ENCODE peak calls at places on chromosome 2, in seven cellular contexts. N, U, X, K, M, G and J are unnamed samples.

GRCh38 chr2:204678031-204678430 is 132.8 kb downstream of the PARD3B start:
- DNase-seq in K (no peak), G (no peak), N (no peak), M (no peak), X (no peak), U (no peak), J (no peak)

GRCh38 chr2:164784376-164784775 is 57.2 kb downstream of the COBLL1 start:
- DNase-seq in N (no peak), M (no peak), U (peak; percentile 88), X (no peak), G (no peak), K (peak; percentile 15), J (no peak)

GRCh38 chr2:226638576-226638975 is 161.0 kb downstream of the IRS1 start:
- DNase-seq in N (peak; percentile 77), U (no peak), X (no peak), M (no peak), G (peak; percentile 49), K (no peak), J (no peak)

GRCh38 chr2:53131416-53131815 is 636.2 kb upstream of the CHAC2 start:
- DNase-seq in N (peak; percentile 57), K (no peak), G (peak; percentile 13), U (peak; percentile 22), X (no peak), M (no peak), J (no peak)

GRCh38 chr2:37635359-37636208 is 35.9 kb downstream of the CDC42EP3 start:
- DNase-seq in U (no peak), G (peak; percentile 96), N (peak; percentile 82), X (no peak), M (no peak), K (no peak), J (no peak)

GRCh38 chr2:218879881-218880748 is 537 bp upstream of the WNT10A start:
- DNase-seq in N (no peak), G (no peak), U (no peak), X (peak; percentile 57), M (no peak), K (no peak), J (no peak)

GRCh38 chr2:233250985-233251305 is 528 bp upstream of the ATG16L1 start:
- DNase-seq in N (no peak), M (no peak), G (no peak), U (no peak), X (no peak), K (no peak), J (no peak)

GRCh38 chr2:26892133-26892532 is 44.2 kb downstream of the DPYSL5 start:
- DNase-seq in U (no peak), M (no peak), K (no peak), G (no peak), X (no peak), N (no peak), J (no peak)

GRCh38 chr2:198127627-198128026 is 323.2 kb downstream of the PLCL1 start:
- DNase-seq in X (peak; percentile 38), K (peak; percentile 29), U (peak; percentile 70), G (peak; percentile 58), N (peak; percentile 71), M (peak; percentile 39), J (no peak)

GRCh38 chr2:137937778-137938177 is 26.5 kb upstream of the HNMT start:
- DNase-seq in M (no peak), K (no peak), X (peak; percentile 25), G (no peak), U (peak; percentile 47), N (no peak), J (no peak)

GRCh38 chr2:20702563-20702962 is 35.6 kb downstream of the GDF7 start:
- DNase-seq in U (no peak), G (peak; percentile 58), N (peak; percentile 78), K (no peak), X (no peak), M (no peak), J (no peak)

GRCh38 chr2:23434721-23435121 is 49.7 kb downstream of the KLHL29 start:
- DNase-seq in U (peak; percentile 48), M (peak; percentile 92), G (peak; percentile 96), K (no peak), X (no peak), N (peak; percentile 87), J (no peak)

GRCh38 chr2:200104015-200104414 is 148.6 kb downstream of the MAIP1 start:
- DNase-seq in X (no peak), N (peak; percentile 56), K (no peak), U (peak; percentile 73), M (peak; percentile 45), G (peak; percentile 66), J (no peak)

GRCh38 chr2:99679518-99679917 is 189.7 kb upstream of the REV1 start:
- DNase-seq in N (no peak), G (no peak), K (no peak), X (no peak), M (no peak), U (no peak), J (no peak)

GRCh38 chr2:84894131-84894586 is 11.3 kb upstream of the TMSB10 start:
- DNase-seq in G (no peak), N (no peak), U (peak; percentile 65), X (peak; percentile 73), M (peak; percentile 97), K (no peak), J (peak; percentile 60)

GRCh38 chr2:181904022-181904632 is 12.6 kb downstream of the ITPRID2 start:
- DNase-seq in X (no peak), M (peak; percentile 16), N (peak; percentile 50), K (peak; percentile 9), G (peak; percentile 65), U (peak; percentile 51), J (no peak)

GRCh38 chr2:134163336-134163735 is 90.5 kb upstream of the MGAT5 start:
- DNase-seq in N (no peak), X (no peak), G (no peak), U (no peak), K (no peak), M (no peak), J (no peak)

GRCh38 chr2:134160793-134161504 is 92.9 kb upstream of the MGAT5 start:
- DNase-seq in K (no peak), X (no peak), U (peak; percentile 62), N (peak; percentile 40), G (no peak), M (peak; percentile 75), J (no peak)

GRCh38 chr2:134167015-134167414 is 86.9 kb upstream of the MGAT5 start:
- DNase-seq in U (no peak), N (peak; percentile 70), X (no peak), G (peak; percentile 66), K (no peak), M (no peak), J (no peak)

GRCh38 chr2:134169788-134170187 is 84.1 kb upstream of the MGAT5 start:
- DNase-seq in X (no peak), G (no peak), N (no peak), U (no peak), K (no peak), M (no peak), J (no peak)

GRCh38 chr2:134164306-134164705 is 89.6 kb upstream of the MGAT5 start:
- DNase-seq in G (no peak), M (no peak), X (no peak), N (no peak), K (no peak), U (no peak), J (no peak)
- H3K18ac ChIP-seq in G (no peak overlapping the region), M (no peak overlapping the region), X (no peak overlapping the region), N (no peak overlapping the region), K (no peak overlapping the region), U (no peak overlapping the region), J (no peak overlapping the region)

DNA sequence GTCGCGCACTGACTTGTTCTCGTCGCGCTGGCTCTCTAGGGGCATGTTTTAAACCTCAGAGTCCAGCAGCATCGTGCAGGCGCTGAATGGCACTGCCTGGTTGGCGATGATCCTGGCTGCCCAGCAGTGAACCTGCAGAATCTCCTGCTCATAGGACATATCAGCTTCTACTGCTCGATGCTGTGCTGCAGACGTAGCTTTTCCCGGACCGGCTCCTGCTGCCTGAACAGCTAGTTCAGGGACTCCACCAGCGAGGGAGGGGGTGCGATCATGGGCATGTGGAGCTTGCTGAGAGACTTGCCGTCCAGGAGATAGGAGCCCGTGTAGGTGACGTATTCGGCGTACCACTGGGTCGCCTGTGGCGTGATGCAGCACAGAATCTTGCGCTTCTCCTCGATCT is 890.0 kb upstream of the LRRTM1 start:
- DNase-seq in M (no peak), G (no peak), U (no peak), K (no peak), N (no peak), X (no peak), J (no peak)
- H3K18ac ChIP-seq in M (no peak overlapping the region), G (no peak overlapping the region), U (no peak overlapping the region), K (no peak overlapping the region), N (no peak overlapping the region), X (no peak overlapping the region), J (no peak overlapping the region)

GRCh38 chr2:73841912-73842738 is 13.4 kb downstream of the STAMBP start:
- DNase-seq in X (no peak), M (no peak), K (no peak), N (no peak), U (no peak), G (no peak), J (no peak)
- H3K18ac ChIP-seq in X (no peak overlapping the region), M (no peak overlapping the region), K (no peak overlapping the region), N (no peak overlapping the region), U (no peak overlapping the region), G (no peak overlapping the region), J (no peak overlapping the region)

GRCh38 chr2:193382583-193382982 is 1187.8 kb upstream of the TMEFF2 start:
- DNase-seq in X (peak; percentile 35), U (peak; percentile 89), G (no peak), N (no peak), M (no peak), K (no peak), J (peak; percentile 9)
- H3K18ac ChIP-seq in X (no peak overlapping the region), U (no peak overlapping the region), G (no peak overlapping the region), N (no peak overlapping the region), M (no peak overlapping the region), K (no peak overlapping the region), J (no peak overlapping the region)

GRCh38 chr2:40668435-40668834 is 216.5 kb upstream of the SLC8A1 start:
- DNase-seq in K (no peak), X (no peak), N (peak; percentile 4), U (peak; percentile 11), G (no peak), M (no peak), J (no peak)

GRCh38 chr2:40665493-40666232 is 213.8 kb upstream of the SLC8A1 start:
- DNase-seq in K (no peak), U (peak; percentile 1), M (no peak), X (no peak), G (no peak), N (no peak), J (no peak)

GRCh38 chr2:40666438-40666837 is 214.5 kb upstream of the SLC8A1 start:
- DNase-seq in M (no peak), N (no peak), G (no peak), K (no peak), U (no peak), X (no peak), J (no peak)
- H3K18ac ChIP-seq in M (no peak overlapping the region), N (no peak overlapping the region), G (no peak overlapping the region), K (no peak overlapping the region), U (no peak overlapping the region), X (no peak overlapping the region), J (no peak overlapping the region)

DNA sequence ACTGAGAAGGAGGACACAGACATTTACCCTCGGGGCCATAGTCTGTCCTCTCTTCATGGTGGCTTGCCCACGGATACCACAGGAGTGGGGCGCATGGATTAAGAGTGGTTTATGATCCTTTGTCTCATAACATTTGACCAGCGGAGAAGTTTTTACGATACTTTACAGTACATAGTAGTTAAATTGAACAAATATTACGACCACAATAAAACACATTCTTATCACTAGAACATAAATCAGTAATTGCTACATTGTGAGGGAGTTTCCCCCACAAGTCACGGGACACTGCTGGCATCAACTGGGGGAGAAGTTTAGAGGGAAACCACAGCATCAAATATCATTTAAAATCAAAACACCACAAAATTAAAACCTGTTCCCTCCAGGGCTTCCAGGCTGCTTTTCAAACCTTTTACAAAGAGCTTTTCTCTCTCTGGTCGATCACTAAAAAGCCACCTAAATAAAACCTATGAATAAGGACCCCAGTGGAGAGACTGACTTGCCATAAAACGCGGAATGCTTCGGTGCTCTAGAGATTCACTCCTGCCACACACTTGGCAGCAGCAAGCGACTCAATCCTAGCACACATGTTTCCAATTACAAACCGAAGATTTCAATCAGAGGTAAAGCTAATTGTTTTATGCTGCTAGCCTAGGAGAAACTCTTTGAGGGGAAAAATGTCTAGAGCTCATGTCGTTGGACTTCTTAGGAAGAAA is 173.7 kb upstream of the HNRNPA3 start:
- DNase-seq in N (no peak), M (no peak), U (no peak), X (no peak), K (no peak), G (no peak), J (no peak)
- H3K18ac ChIP-seq in N (no peak overlapping the region), M (no peak overlapping the region), U (no peak overlapping the region), X (no peak overlapping the region), K (no peak overlapping the region), G (no peak overlapping the region), J (no peak overlapping the region)